ENCODE peak calls at places on chromosomes 4 and X, in six cellular contexts. M is IMR-90, G is neuronal stem cell, Z is H1, V is H9, Q is trophoblast cell. S is an unnamed sample.
A peak's percentile ranks its signal among the peaks of the same experiment; 100 is the strongest.

GRCh38 chr4:113534698-113535097 is 226.8 kb downstream of the CAMK2D start:
- DNase-seq in G (no peak), V (no peak), M (peak; percentile 73), Q (no peak), Z (no peak), S (no peak)

GRCh38 chrX:11944486-11944885 is 186.4 kb downstream of the MSL3 start:
- DNase-seq in Z (peak; percentile 45), Q (no peak), M (peak; percentile 64), V (peak; percentile 66), G (peak; percentile 5), S (peak; percentile 81)

GRCh38 chr4:140286503-140286902 is 86.9 kb upstream of the SCOC start:
- DNase-seq in Q (no peak), Z (no peak), G (no peak), M (no peak), V (no peak), S (no peak)

GRCh38 chr4:56099378-56099786 is 150.6 kb downstream of the CEP135 start:
- DNase-seq in G (no peak), Q (no peak), V (no peak), Z (no peak), M (no peak), S (no peak)

GRCh38 chr4:158513246-158513645 is 8.4 kb upstream of the RXFP1 start:
- DNase-seq in G (no peak), Z (no peak), M (no peak), Q (no peak), V (no peak), S (no peak)

GRCh38 chr4:89549907-89550306 is 242.3 kb upstream of the GPRIN3 start:
- DNase-seq in Z (no peak), V (no peak), Q (peak; percentile 4), M (peak; percentile 54), G (no peak), S (no peak)

GRCh38 chr4:56871357-56871993 is 36.2 kb upstream of the REST start:
- DNase-seq in G (peak; percentile 47), Q (no peak), Z (peak; percentile 50), M (no peak), V (peak; percentile 67), S (peak; percentile 62)

GRCh38 chr4:105619193-105619931 is 66.9 kb downstream of the ARHGEF38 start:
- DNase-seq in M (no peak), Q (no peak), G (no peak), V (no peak), Z (no peak), S (no peak)

GRCh38 chr4:183960912-183961569 is 55.9 kb downstream of the STOX2 start:
- DNase-seq in Q (peak; percentile 53), V (no peak), G (no peak), M (no peak), Z (no peak), S (peak; percentile 67)

GRCh38 chrX:153708415-153708814 is 15.8 kb downstream of the BCAP31 start:
- DNase-seq in Z (peak; percentile 67), M (peak; percentile 79), Q (peak; percentile 81), G (no peak), V (peak; percentile 78), S (peak; percentile 83)

GRCh38 chrX:44651347-44651746 is 108.7 kb upstream of the FUNDC1 start:
- DNase-seq in Z (peak; percentile 38), M (no peak), V (peak; percentile 28), Q (no peak), G (no peak), S (peak; percentile 58)

GRCh38 chr4:147318581-147318980 is 162.3 kb upstream of the EDNRA start:
- DNase-seq in Z (no peak), M (peak; percentile 68), V (no peak), Q (no peak), G (no peak), S (no peak)

GRCh38 chr4:132227349-132228165 is 921.5 kb upstream of the PCDH10 start:
- DNase-seq in G (no peak), Z (peak; percentile 86), V (peak; percentile 82), Q (peak; percentile 66), M (peak; percentile 2), S (peak; percentile 73)

GRCh38 chr4:11632488-11632887 is 203.8 kb upstream of the HS3ST1 start:
- DNase-seq in Z (no peak), V (no peak), G (no peak), M (no peak), Q (no peak), S (no peak)

GRCh38 chr4:162392938-162393337 is 229.1 kb upstream of the FSTL5 start:
- DNase-seq in M (no peak), Q (no peak), Z (no peak), G (no peak), V (no peak), S (no peak)

GRCh38 chr4:165079476-165079875 is 25.8 kb downstream of the TRIM75 start:
- DNase-seq in Z (no peak), Q (no peak), G (no peak), V (no peak), M (peak; percentile 44), S (no peak)

GRCh38 chrX:31658360-31658759 is 586.5 kb upstream of the FTHL17 start:
- DNase-seq in V (no peak), G (no peak), Q (no peak), Z (no peak), M (peak; percentile 49), S (peak; percentile 11)

GRCh38 chr4:113419631-113420030 is 341.9 kb downstream of the CAMK2D start:
- DNase-seq in M (no peak), Q (no peak), Z (no peak), V (no peak), G (no peak), S (no peak)

GRCh38 chrX:68714856-68715255 is 67.4 kb downstream of the STARD8 start:
- DNase-seq in Z (no peak), M (no peak), V (no peak), Q (no peak), G (no peak), S (no peak)

GRCh38 chr4:65798498-65799127 is 128.3 kb upstream of the EPHA5 start:
- DNase-seq in Z (no peak), Q (no peak), V (no peak), G (no peak), M (no peak), S (peak; percentile 50)

GRCh38 chr4:113162089-113162488 is 112.6 kb downstream of the ANK2 start:
- DNase-seq in V (no peak), G (no peak), Q (no peak), Z (no peak), M (no peak), S (no peak)

GRCh38 chr4:47835489-47835888 is 2.4 kb downstream of the CORIN start:
- DNase-seq in Z (no peak), G (no peak), Q (no peak), M (peak; percentile 29), V (peak; percentile 44), S (peak; percentile 76)

GRCh38 chr4:7699040-7699439 is 240.6 kb downstream of the AFAP1 start:
- DNase-seq in V (no peak), Q (no peak), M (peak; percentile 86), G (no peak), Z (no peak), S (no peak)

GRCh38 chrX:81120936-81121351 is 80.8 kb downstream of the HMGN5 start:
- DNase-seq in G (peak; percentile 59), Z (peak; percentile 44), V (peak; percentile 41), Q (no peak), M (peak; percentile 48), S (peak; percentile 80)

GRCh38 chr4:185773419-185773818 is 38.6 kb downstream of the SORBS2 start:
- DNase-seq in Q (no peak), Z (no peak), M (no peak), V (peak; percentile 43), G (no peak), S (peak; percentile 37)

GRCh38 chrX:129739591-129739990 is 812 bp downstream of the XPNPEP2 start:
- DNase-seq in G (no peak), V (no peak), M (no peak), Q (peak; percentile 29), Z (no peak), S (peak; percentile 66)

GRCh38 chrX:129741880-129742758 is 3.3 kb downstream of the XPNPEP2 start:
- DNase-seq in G (peak; percentile 58), Z (peak; percentile 54), V (peak; percentile 81), Q (no peak), M (no peak), S (peak; percentile 90)

GRCh38 chrX:129747533-129747932 is 8.8 kb downstream of the XPNPEP2 start:
- DNase-seq in G (no peak), M (no peak), Z (no peak), V (no peak), Q (no peak), S (no peak)

GRCh38 chrX:129744881-129745321 is 6.1 kb downstream of the XPNPEP2 start:
- DNase-seq in V (no peak), Q (no peak), G (no peak), Z (no peak), M (no peak), S (no peak)

GRCh38 chrX:129743835-129744234 is 5.1 kb downstream of the XPNPEP2 start:
- DNase-seq in G (no peak), Z (no peak), M (no peak), V (no peak), Q (no peak), S (no peak)
- H3K4me1 ChIP-seq in G (no peaks in the 10 kb centered on the region), Z (no peaks in the 10 kb centered on the region), M (peaks cover 4% of the 10 kb centered on the region), V (no peaks in the 10 kb centered on the region), Q (peaks cover 9% of the 10 kb centered on the region), S (no peaks in the 10 kb centered on the region)

DNA sequence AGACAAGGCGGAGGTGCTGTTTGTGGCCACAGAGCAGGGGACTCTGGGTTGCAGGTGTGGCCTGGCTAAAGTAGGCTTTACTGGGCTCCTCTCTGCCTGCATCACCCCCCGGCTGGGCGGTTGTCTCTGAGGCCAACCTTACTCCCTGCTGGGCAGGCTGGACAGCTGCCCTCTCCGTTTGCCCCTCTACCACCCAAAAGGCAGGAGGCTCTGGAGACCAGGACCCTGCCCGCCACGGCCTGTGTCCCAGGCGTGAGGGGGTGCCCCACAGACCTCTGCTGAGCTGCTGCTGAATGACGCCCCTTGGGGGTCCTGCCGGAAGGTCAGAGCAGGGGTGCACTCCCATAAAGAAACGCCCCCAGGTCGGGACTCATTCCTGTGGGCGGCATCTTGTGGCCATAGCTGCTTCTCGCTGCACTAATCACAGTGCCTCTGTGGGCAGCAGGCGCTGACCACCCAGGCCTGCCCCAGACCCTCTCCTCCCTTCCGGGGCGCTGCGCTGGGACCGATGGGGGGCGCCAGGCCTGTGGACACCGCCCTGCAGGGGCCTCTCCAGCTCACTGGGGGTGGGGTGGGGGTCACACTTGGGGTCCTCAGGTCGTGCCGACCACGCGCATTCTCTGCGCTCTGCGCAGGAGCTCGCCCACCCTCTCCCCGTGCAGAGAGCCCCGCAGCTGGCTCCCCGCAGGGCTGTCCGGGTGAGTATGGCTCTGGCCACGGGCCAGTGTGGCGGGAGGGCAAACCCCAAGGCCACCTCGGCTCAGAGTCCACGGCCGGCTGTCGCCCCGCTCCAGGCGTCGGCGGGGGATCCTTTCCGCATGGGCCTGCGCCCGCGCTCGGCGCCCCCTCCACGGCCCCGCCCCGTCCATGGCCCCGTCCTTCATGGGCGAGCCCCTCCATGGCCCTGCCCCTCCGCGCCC is 920 bp downstream of the HTT-AS start:
- DNase-seq in G (peak; percentile 49), V (peak; percentile 45), Q (no peak), Z (no peak), M (no peak), S (no peak)
- H3K27ac ChIP-seq in G (peak overlapping the region; percentile 42), V (no peak overlapping the region), Q (no peak overlapping the region), Z (no peak overlapping the region), M (peak overlapping the region; percentile 21), S (no peak overlapping the region)

GRCh38 chrX:51487960-51488267 is 8.5 kb downstream of the NUDT11 start:
- DNase-seq in M (peak; percentile 21), Z (no peak), Q (no peak), V (no peak), G (no peak), S (no peak)

GRCh38 chrX:51484616-51485015 is 11.8 kb downstream of the NUDT11 start:
- DNase-seq in Z (no peak), V (no peak), Q (no peak), M (no peak), G (no peak), S (no peak)
- H4K8ac ChIP-seq in Z (no peak overlapping the region), V (no peak overlapping the region), Q (no peak overlapping the region), M (no peak overlapping the region), G (no peak overlapping the region), S (no peak overlapping the region)

GRCh38 chrX:41026326-41027136 is 58.7 kb upstream of the USP9X start:
- DNase-seq in Z (no peak), Q (no peak), M (no peak), V (peak; percentile 53), G (no peak), S (no peak)
- H3K4me1 ChIP-seq in Z (no peaks in the 10 kb centered on the region), Q (no peaks in the 10 kb centered on the region), M (no peaks in the 10 kb centered on the region), V (peaks cover 11% of the 10 kb centered on the region), G (peaks cover 6% of the 10 kb centered on the region), S (no peaks in the 10 kb centered on the region)